ENCODE peak calls at places on chromosomes 6 and 20, in seven cellular contexts. K, R, C, W, J, D and Y are unnamed samples.
A peak's percentile ranks its signal among the peaks of the same experiment; 100 is the strongest.

GRCh38 chr6:36224918-36225461 is 28.4 kb downstream of the BRPF3 start:
- DNase-seq in J (no peak), C (peak; percentile 32), W (no peak), R (no peak), K (no peak), D (no peak), Y (no peak)

GRCh38 chr6:13788820-13789219 is 25.5 kb downstream of the MCUR1 start:
- DNase-seq in W (no peak), J (no peak), D (no peak), C (no peak), R (no peak), K (no peak), Y (no peak)

GRCh38 chr6:11232177-11232967 is at the start of gene NEDD9:
- DNase-seq in W (peak; percentile 62), D (peak; percentile 86), R (peak; percentile 99), J (peak; percentile 76), C (peak; percentile 95), K (peak; percentile 91), Y (peak; percentile 91)

GRCh38 chr6:35804996-35805736 is at the start of gene LHFPL5:
- DNase-seq in W (peak; percentile 80), R (no peak), D (no peak), C (peak; percentile 84), K (peak; percentile 30), J (peak; percentile 46), Y (peak; percentile 20)

GRCh38 chr6:148140772-148141557 is 201.7 kb upstream of the SASH1 start:
- DNase-seq in W (no peak), K (no peak), D (no peak), R (no peak), J (no peak), C (no peak), Y (no peak)

GRCh38 chr20:17650301-17650761 is 31.7 kb downstream of the RRBP1 start:
- DNase-seq in C (no peak), K (no peak), J (no peak), R (no peak), D (no peak), W (no peak), Y (no peak)

GRCh38 chr6:92647630-92648029 is 771.7 kb downstream of the EPHA7 start:
- DNase-seq in D (no peak), J (no peak), W (no peak), C (peak; percentile 66), K (no peak), R (no peak), Y (no peak)

GRCh38 chr20:48288930-48289507 is 503.7 kb upstream of the SULF2 start:
- DNase-seq in J (no peak), C (no peak), W (no peak), R (no peak), D (no peak), K (no peak), Y (no peak)

GRCh38 chr6:129184808-129185366 is 301.9 kb downstream of the LAMA2 start:
- DNase-seq in R (no peak), K (no peak), J (no peak), C (no peak), W (no peak), D (no peak), Y (no peak)

GRCh38 chr6:80143312-80143960 is 37.0 kb downstream of the BCKDHB start:
- DNase-seq in C (peak; percentile 78), R (peak; percentile 30), W (no peak), K (peak; percentile 17), J (no peak), D (peak; percentile 12), Y (no peak)

GRCh38 chr6:10545482-10545881 is 24.3 kb downstream of the GCNT2 start:
- DNase-seq in W (no peak), J (no peak), C (no peak), K (no peak), R (no peak), D (no peak), Y (no peak)

GRCh38 chr20:53903652-53903987 is 166.8 kb downstream of the BCAS1 start:
- DNase-seq in R (no peak), C (no peak), D (no peak), W (no peak), K (no peak), J (no peak), Y (no peak)

GRCh38 chr6:156778615-156779205 is 1.5 kb downstream of the ARID1B start:
- DNase-seq in C (peak; percentile 82), J (peak; percentile 34), K (peak; percentile 48), D (no peak), W (peak; percentile 43), R (peak; percentile 15), Y (peak; percentile 30)

GRCh38 chr6:83310046-83310445 is 116.9 kb downstream of the RWDD2A start:
- DNase-seq in D (no peak), R (no peak), K (no peak), W (no peak), C (no peak), J (no peak), Y (no peak)

GRCh38 chr6:40848868-40849524 is 190.0 kb downstream of the UNC5CL start:
- DNase-seq in D (no peak), W (no peak), C (peak; percentile 92), R (no peak), J (no peak), K (no peak), Y (no peak)

GRCh38 chr20:21053002-21053762 is 53.0 kb downstream of the LINC00237 start:
- DNase-seq in R (no peak), C (peak; percentile 25), D (no peak), K (no peak), W (peak; percentile 15), J (no peak), Y (no peak)

GRCh38 chr6:122798099-122798641 is 9.1 kb downstream of the SMPDL3A start:
- DNase-seq in D (peak; percentile 4), J (no peak), K (no peak), C (peak; percentile 87), W (peak; percentile 27), R (peak; percentile 13), Y (no peak)

GRCh38 chr6:4805553-4806307 is 29.5 kb downstream of the CDYL start:
- DNase-seq in D (peak; percentile 17), R (peak; percentile 34), J (no peak), C (peak; percentile 81), W (peak; percentile 41), K (peak; percentile 47), Y (no peak)

GRCh38 chr6:112298816-112299281 is 44.5 kb upstream of the LAMA4 start:
- DNase-seq in R (no peak), K (no peak), W (no peak), C (no peak), J (no peak), D (peak; percentile 29), Y (no peak)

GRCh38 chr6:38180586-38180985 is 361.1 kb downstream of the ZFAND3 start:
- DNase-seq in D (no peak), C (no peak), K (no peak), W (no peak), R (no peak), J (no peak), Y (no peak)

GRCh38 chr6:104509355-104509754 is 350.4 kb downstream of the HACE1 start:
- DNase-seq in C (peak; percentile 77), K (no peak), J (no peak), W (no peak), D (no peak), R (no peak), Y (no peak)

GRCh38 chr6:30091577-30092381 is 16.2 kb upstream of the RNF39 start:
- DNase-seq in K (no peak), D (peak; percentile 68), C (peak; percentile 81), J (no peak), W (no peak), R (no peak), Y (no peak)